ENCODE peak calls at places on chromosomes 7 and 10, in seven cellular contexts. K is glutamatergic neuron, S is IMR-90, O is Calu3, E is fibroblast of lung, H is bronchial epithelial cell, X is fibroblast of the aortic adventitia. A is an unnamed sample.

GRCh38 chr7:44275829-44276570 is 49.4 kb downstream of the CAMK2B start:
- DNase-seq in K (peak), S (no peak), O (no peak), E (no peak), H (no peak), X (no peak), A (no peak)

GRCh38 chr10:43897765-43898419 is 249.2 kb upstream of the ZNF32 start:
- DNase-seq in K (no peak), S (no peak), O (no peak), E (no peak), H (no peak), X (no peak), A (no peak)

GRCh38 chr10:4034907-4035581 is 250.0 kb upstream of the KLF6 start:
- DNase-seq in K (no peak), S (peak), O (peak), E (no peak), H (peak), X (peak), A (no peak)

GRCh38 chr10:86711957-86712708 is 43.8 kb downstream of the LDB3 start:
- DNase-seq in K (peak), S (peak), O (peak), E (peak), H (peak), X (peak), A (peak)

GRCh38 chr10:89916481-89916880 is 215.1 kb downstream of the KIF20B start:
- DNase-seq in K (no peak), S (no peak), O (no peak), E (peak), H (no peak), X (no peak), A (no peak)

GRCh38 chr7:128021361-128021760 is 9.9 kb downstream of the LRRC4 start:
- DNase-seq in K (no peak), S (peak), O (peak), E (peak), H (peak), X (no peak), A (no peak)

GRCh38 chr10:130177250-130177649 is 41.1 kb downstream of the GLRX3 start:
- DNase-seq in K (no peak), S (no peak), O (no peak), E (no peak), H (no peak), X (no peak), A (no peak)

GRCh38 chr7:144713850-144714249 is 122.0 kb downstream of the TPK1 start:
- DNase-seq in K (no peak), S (no peak), O (no peak), E (no peak), H (no peak), X (no peak), A (no peak)

GRCh38 chr7:158734861-158735260 is 30.3 kb upstream of the NCAPG2 start:
- DNase-seq in K (no peak), S (peak), O (no peak), E (peak), H (peak), X (peak), A (no peak)

GRCh38 chr10:113853577-113854018 is 284 bp downstream of the DCLRE1A start:
- DNase-seq in K (no peak), S (peak), O (no peak), E (no peak), H (peak), X (no peak), A (no peak)

GRCh38 chr7:50393547-50394252 is 56.5 kb downstream of the FIGNL1 start:
- DNase-seq in K (no peak), S (no peak), O (no peak), E (no peak), H (no peak), X (no peak), A (peak)

GRCh38 chr7:23418046-23418445 is 52.2 kb downstream of the IGF2BP3 start:
- DNase-seq in K (no peak), S (peak), O (no peak), E (peak), H (peak), X (peak), A (no peak)

GRCh38 chr7:12174931-12175330 is 36.2 kb upstream of the TMEM106B start:
- DNase-seq in K (no peak), S (no peak), O (no peak), E (peak), H (peak), X (no peak), A (no peak)

GRCh38 chr10:50853557-50853956 is 31.9 kb downstream of the A1CF start:
- DNase-seq in K (no peak), S (no peak), O (no peak), E (no peak), H (no peak), X (no peak), A (no peak)

GRCh38 chr7:137642031-137642430 is 204.7 kb downstream of the DGKI start:
- DNase-seq in K (no peak), S (no peak), O (no peak), E (no peak), H (no peak), X (no peak), A (no peak)

GRCh38 chr7:124765401-124766352 is at the start of gene GPR37:
- DNase-seq in K (peak), S (peak), O (peak), E (peak), H (peak), X (peak), A (peak)

GRCh38 chr7:102236592-102237287 is 49.9 kb upstream of the SH2B2 start:
- DNase-seq in K (peak), S (peak), O (peak), E (peak), H (peak), X (peak), A (peak)
- TF ChIP-seq CTCF in K (peak), S (peak), O (peak), E (peak), H (peak), X (peak), A (peak)

GRCh38 chr7:97016392-97017196 is 8.0 kb downstream of the DLX5 start:
- DNase-seq in K (peak), S (no peak), O (no peak), E (no peak), H (no peak), X (no peak), A (no peak)
- TF ChIP-seq CTCF in K (no peak), S (no peak), O (no peak), E (no peak), H (no peak), X (no peak), A (no peak)

DNA sequence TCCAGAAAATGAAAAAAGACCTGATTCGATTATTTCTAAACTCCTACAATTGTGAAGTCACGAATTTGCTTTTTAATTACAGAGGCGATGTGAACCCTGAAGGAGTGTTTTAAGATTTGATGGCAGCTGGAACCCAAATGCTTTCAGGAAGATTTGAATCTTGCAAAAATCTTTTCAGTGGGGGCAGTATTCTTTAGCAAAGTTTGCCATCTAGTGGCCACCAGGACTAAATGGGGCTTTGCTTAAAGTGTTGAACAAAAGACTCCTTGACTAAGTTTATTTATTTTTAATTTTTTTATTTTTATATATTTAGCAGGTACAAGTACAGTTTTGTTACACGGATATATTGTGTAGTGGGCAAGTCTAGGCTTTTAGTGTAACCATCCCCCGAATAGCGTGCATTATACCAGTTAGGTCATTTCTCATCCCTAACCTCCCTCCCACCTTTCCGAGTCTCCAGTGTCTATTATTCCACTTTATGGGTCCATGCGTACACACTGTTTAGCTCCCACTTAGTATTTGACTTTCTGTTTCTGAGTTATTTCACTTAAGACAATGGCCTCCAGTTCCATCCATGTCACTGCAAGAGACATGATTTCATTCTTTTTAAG is 98.8 kb downstream of the CACNB2 start:
- DNase-seq in K (no peak), S (peak), O (no peak), E (peak), H (peak), X (peak), A (peak)
- TF ChIP-seq CTCF in K (peak), S (peak), O (peak), E (peak), H (peak), X (peak), A (peak)

GRCh38 chr7:42886129-42886528 is 25.7 kb downstream of the C7orf25 start:
- DNase-seq in K (no peak), S (no peak), O (no peak), E (peak), H (peak), X (peak), A (no peak)
- TF ChIP-seq CTCF in K (peak), S (peak), O (no peak), E (peak), H (peak), X (peak), A (no peak)

GRCh38 chr10:34078017-34078416 is 737.1 kb downstream of the PARD3 start:
- DNase-seq in K (no peak), S (no peak), O (no peak), E (no peak), H (no peak), X (no peak), A (no peak)
- TF ChIP-seq CTCF in K (no peak), S (peak), O (no peak), E (peak), H (no peak), X (peak), A (no peak)

GRCh38 chr10:48332871-48333216 is 26.4 kb downstream of the MAPK8 start:
- DNase-seq in K (no peak), S (no peak), O (no peak), E (no peak), H (no peak), X (no peak), A (no peak)
- TF ChIP-seq CTCF in K (no peak), S (no peak), O (no peak), E (no peak), H (no peak), X (no peak), A (no peak)

GRCh38 chr7:74360008-74360407 is 70.8 kb downstream of the CLIP2 start:
- DNase-seq in K (no peak), S (no peak), O (no peak), E (no peak), H (no peak), X (no peak), A (no peak)

GRCh38 chr7:74365320-74366022 is 76.3 kb downstream of the CLIP2 start:
- DNase-seq in K (peak), S (peak), O (no peak), E (peak), H (peak), X (peak), A (no peak)

GRCh38 chr7:74362262-74362661 is 73.1 kb downstream of the CLIP2 start:
- DNase-seq in K (no peak), S (no peak), O (no peak), E (no peak), H (no peak), X (no peak), A (no peak)

GRCh38 chr7:74364061-74364460 is 74.9 kb downstream of the CLIP2 start:
- DNase-seq in K (peak), S (no peak), O (no peak), E (no peak), H (no peak), X (no peak), A (no peak)
- TF ChIP-seq CTCF in K (peak), S (no peak), O (no peak), E (no peak), H (peak), X (peak), A (no peak)

DNA sequence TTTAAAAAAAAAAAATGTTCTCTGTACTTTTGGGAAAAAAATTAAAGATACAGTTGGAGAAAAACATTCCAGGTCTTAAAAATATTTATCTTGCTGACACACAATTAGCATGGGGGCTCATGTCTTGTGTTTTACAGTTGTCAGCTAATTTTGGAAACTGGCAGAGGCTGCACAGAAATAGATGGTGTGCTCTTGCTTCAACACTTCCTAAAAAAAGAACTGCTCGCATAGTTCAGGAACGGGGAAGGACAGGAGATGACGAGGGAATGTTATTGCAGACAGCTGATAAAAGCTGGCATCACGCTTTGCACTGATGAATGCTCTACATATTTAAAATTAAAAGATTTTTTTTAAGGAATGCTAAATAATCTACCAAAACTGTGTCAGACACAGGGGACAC is 103.5 kb upstream of the CELF2 start:
- DNase-seq in K (no peak), S (no peak), O (no peak), E (no peak), H (no peak), X (peak), A (no peak)
- TF ChIP-seq CTCF in K (no peak), S (no peak), O (no peak), E (no peak), H (no peak), X (no peak), A (no peak)

DNA sequence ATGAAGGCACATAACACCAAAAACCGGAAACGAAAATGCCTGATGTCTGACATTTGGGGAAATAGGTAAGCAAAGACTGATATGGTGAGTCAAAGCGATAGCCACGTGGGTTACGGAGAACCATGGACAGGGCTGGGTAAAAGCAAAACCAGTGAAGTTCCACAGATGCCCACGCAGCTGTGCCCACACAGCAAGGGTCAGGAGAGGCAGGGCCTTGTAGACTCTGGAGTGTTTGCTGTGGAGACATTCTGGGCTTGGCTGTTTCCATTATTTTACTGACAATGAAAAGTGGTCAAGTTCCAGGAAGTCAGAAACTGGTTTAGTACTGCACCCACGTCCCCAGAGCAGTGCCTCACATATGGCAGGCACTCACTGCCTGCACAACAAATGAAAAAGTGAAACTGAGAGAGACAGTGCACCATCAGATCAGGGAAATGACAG is 148.7 kb downstream of the ZMYND11 start:
- DNase-seq in K (no peak), S (no peak), O (no peak), E (no peak), H (no peak), X (no peak), A (peak)
- TF ChIP-seq CTCF in K (no peak), S (no peak), O (no peak), E (no peak), H (no peak), X (no peak), A (peak)